ENCODE peak calls at places on chromosomes 6 and 20, in seven cellular contexts. X, J, S, C, T, A and B are unnamed samples.

GRCh38 chr6:125682939-125683338 is 66.5 kb upstream of the HEY2 start:
- DNase-seq in J (no peak), C (no peak), T (no peak), A (no peak), X (no peak), S (no peak), B (no peak)

GRCh38 chr6:75932067-75932466 is 140.4 kb downstream of the IMPG1 start:
- DNase-seq in S (no peak), T (peak), X (peak), C (no peak), A (peak), J (peak), B (peak)

GRCh38 chr6:55449219-55449618 is 122.0 kb downstream of the GFRAL start:
- DNase-seq in X (peak), C (no peak), A (no peak), S (no peak), J (no peak), T (no peak), B (no peak)

GRCh38 chr6:168959696-168960095 is 293.9 kb downstream of the THBS2 start:
- DNase-seq in S (no peak), A (no peak), J (no peak), C (no peak), T (no peak), X (no peak), B (no peak)

GRCh38 chr6:9360881-9361280 is 925.5 kb upstream of the SLC35B3 start:
- DNase-seq in J (no peak), T (no peak), X (no peak), A (no peak), S (no peak), C (no peak), B (no peak)

GRCh38 chr20:22716824-22717351 is 132.5 kb upstream of the FOXA2 start:
- DNase-seq in C (no peak), A (no peak), S (no peak), T (no peak), J (no peak), X (no peak), B (no peak)

GRCh38 chr6:6723316-6723715 is 134.8 kb downstream of the LY86 start:
- DNase-seq in J (no peak), S (no peak), T (no peak), X (no peak), C (no peak), A (no peak), B (no peak)

GRCh38 chr20:12395404-12396159 is 477.9 kb downstream of the BTBD3 start:
- DNase-seq in S (no peak), A (no peak), T (no peak), J (no peak), C (no peak), X (no peak), B (no peak)

GRCh38 chr6:72798196-72798595 is 176.3 kb downstream of the KCNQ5 start:
- DNase-seq in T (no peak), X (no peak), C (no peak), S (no peak), J (no peak), A (no peak), B (no peak)

GRCh38 chr6:29737707-29738630 is 14.7 kb downstream of the HLA-F start:
- DNase-seq in S (no peak), T (peak), J (peak), A (peak), C (no peak), X (peak), B (peak)

GRCh38 chr6:4707011-4707410 is 69.2 kb upstream of the CDYL start:
- DNase-seq in T (no peak), J (no peak), A (no peak), X (peak), C (no peak), S (no peak), B (no peak)

GRCh38 chr6:136330634-136331033 is 41.0 kb upstream of the BCLAF1 start:
- DNase-seq in X (no peak), T (no peak), J (no peak), A (no peak), S (no peak), C (no peak), B (no peak)

GRCh38 chr20:17841751-17842191 is 126.8 kb downstream of the SNX5 start:
- DNase-seq in J (no peak), T (no peak), S (no peak), C (no peak), X (no peak), A (no peak), B (no peak)

GRCh38 chr6:153493501-153493900 is 362.4 kb upstream of the RGS17 start:
- DNase-seq in C (no peak), X (no peak), A (no peak), S (no peak), T (no peak), J (no peak), B (no peak)

GRCh38 chr20:35954907-35955251 is 577 bp upstream of the SCAND1 start:
- DNase-seq in C (no peak), J (no peak), A (peak), X (no peak), T (no peak), S (no peak), B (no peak)

GRCh38 chr20:23995905-23996666 is 7.5 kb upstream of the GGTLC1 start:
- DNase-seq in T (peak), A (peak), J (peak), S (peak), C (no peak), X (peak), B (peak)

GRCh38 chr20:33202451-33202850 is 14.7 kb upstream of the BPIFA3 start:
- DNase-seq in S (no peak), T (no peak), X (no peak), A (no peak), C (no peak), J (no peak), B (no peak)

GRCh38 chr6:158500016-158500735 is 59.7 kb upstream of the TMEM181 start:
- DNase-seq in J (no peak), C (no peak), A (no peak), X (peak), S (no peak), T (no peak), B (no peak)

GRCh38 chr6:132115714-132116366 is 164.7 kb upstream of the CCN2 start:
- DNase-seq in A (no peak), T (no peak), C (no peak), S (no peak), X (peak), J (no peak), B (no peak)

GRCh38 chr20:846894-847278 is 13.4 kb downstream of the FAM110A start:
- DNase-seq in J (no peak), T (no peak), A (no peak), C (no peak), X (no peak), S (no peak), B (no peak)

GRCh38 chr6:106525111-106525884 is 104.0 kb downstream of the RTN4IP1 start:
- DNase-seq in S (no peak), A (no peak), T (no peak), J (no peak), X (no peak), C (no peak), B (no peak)

GRCh38 chr6:30912746-30913520 is 1.1 kb upstream of the VARS2 start:
- DNase-seq in C (no peak), A (no peak), J (no peak), X (no peak), T (no peak), S (no peak), B (no peak)

GRCh38 chr6:159311618-159312017 is 142.4 kb downstream of the FNDC1 start:
- DNase-seq in T (no peak), C (no peak), S (no peak), J (no peak), A (no peak), X (peak), B (no peak)

GRCh38 chr6:160667854-160668481 is 3.9 kb upstream of the LPA start:
- DNase-seq in S (peak), J (peak), C (peak), A (peak), T (peak), X (peak), B (peak)

GRCh38 chr20:45959126-45959525 is 12.9 kb downstream of the ZNF335 start:
- DNase-seq in S (no peak), T (no peak), A (no peak), X (no peak), J (no peak), C (no peak), B (no peak)

GRCh38 chr20:7361321-7361720 is 578.9 kb downstream of the HAO1 start:
- DNase-seq in T (no peak), J (no peak), X (no peak), A (no peak), S (no peak), C (no peak), B (no peak)

GRCh38 chr20:31593221-31594001 is 11.7 kb upstream of the ID1 start:
- DNase-seq in J (peak), S (no peak), A (peak), X (peak), C (no peak), T (peak), B (no peak)

GRCh38 chr20:9035129-9035528 is 33.8 kb upstream of the PLCB4 start:
- DNase-seq in A (no peak), X (no peak), C (no peak), J (peak), T (no peak), S (no peak), B (no peak)

GRCh38 chr6:11771473-11772048 is 7.0 kb downstream of the ADTRP start:
- DNase-seq in S (no peak), X (no peak), T (no peak), C (no peak), A (no peak), J (no peak), B (no peak)

GRCh38 chr6:94045473-94045872 is 626.1 kb upstream of the EPHA7 start:
- DNase-seq in T (no peak), C (no peak), J (no peak), A (no peak), X (no peak), S (no peak), B (no peak)

GRCh38 chr20:12827796-12828406 is 180.9 kb upstream of the SPTLC3 start:
- DNase-seq in A (no peak), J (no peak), T (no peak), S (no peak), C (no peak), X (no peak), B (no peak)

GRCh38 chr6:113306552-113307145 is 550.5 kb upstream of the MARCKS start:
- DNase-seq in J (peak), C (peak), T (peak), A (peak), X (peak), S (peak), B (no peak)

GRCh38 chr6:123841067-123841896 is 37.6 kb downstream of the NKAIN2 start:
- DNase-seq in T (no peak), C (no peak), J (no peak), X (no peak), S (no peak), A (no peak), B (no peak)

GRCh38 chr20:32792316-32792715 is 27.4 kb upstream of the MAPRE1 start:
- DNase-seq in A (peak), J (no peak), C (peak), X (no peak), T (no peak), S (no peak), B (no peak)

GRCh38 chr6:134307074-134307473 is 10.8 kb downstream of the SGK1 start:
- DNase-seq in C (no peak), S (no peak), A (no peak), T (no peak), J (no peak), X (no peak), B (no peak)

GRCh38 chr6:83808926-83809325 is 44.2 kb upstream of the RIPPLY2 start:
- DNase-seq in A (no peak), J (no peak), S (no peak), X (no peak), C (no peak), T (no peak), B (no peak)

DNA sequence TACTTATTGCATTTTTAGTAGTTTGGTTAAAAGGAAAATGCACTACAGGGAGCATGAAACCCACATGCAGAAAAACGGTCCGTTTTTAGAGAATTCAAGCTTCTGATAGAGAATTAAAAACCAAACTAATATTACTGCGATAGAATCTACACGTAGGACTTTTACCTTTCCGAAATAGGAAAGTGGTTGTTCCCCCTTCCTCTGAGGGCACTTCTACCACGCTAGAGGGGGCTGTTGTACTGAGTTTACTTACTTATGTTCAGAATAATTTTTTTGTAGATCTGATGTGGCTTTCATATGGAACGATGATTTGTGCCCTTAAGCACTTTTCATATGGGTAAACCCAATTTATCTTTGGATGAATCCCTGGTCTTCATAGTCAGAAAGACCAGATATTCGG is 264.3 kb upstream of the PLN start:
- DNase-seq in X (peak), S (no peak), J (peak), C (no peak), A (peak), T (peak), B (peak)
- TF ChIP-seq JUND in X (no peak), S (no peak), J (no peak), C (no peak), A (no peak), T (no peak), B (no peak)

DNA sequence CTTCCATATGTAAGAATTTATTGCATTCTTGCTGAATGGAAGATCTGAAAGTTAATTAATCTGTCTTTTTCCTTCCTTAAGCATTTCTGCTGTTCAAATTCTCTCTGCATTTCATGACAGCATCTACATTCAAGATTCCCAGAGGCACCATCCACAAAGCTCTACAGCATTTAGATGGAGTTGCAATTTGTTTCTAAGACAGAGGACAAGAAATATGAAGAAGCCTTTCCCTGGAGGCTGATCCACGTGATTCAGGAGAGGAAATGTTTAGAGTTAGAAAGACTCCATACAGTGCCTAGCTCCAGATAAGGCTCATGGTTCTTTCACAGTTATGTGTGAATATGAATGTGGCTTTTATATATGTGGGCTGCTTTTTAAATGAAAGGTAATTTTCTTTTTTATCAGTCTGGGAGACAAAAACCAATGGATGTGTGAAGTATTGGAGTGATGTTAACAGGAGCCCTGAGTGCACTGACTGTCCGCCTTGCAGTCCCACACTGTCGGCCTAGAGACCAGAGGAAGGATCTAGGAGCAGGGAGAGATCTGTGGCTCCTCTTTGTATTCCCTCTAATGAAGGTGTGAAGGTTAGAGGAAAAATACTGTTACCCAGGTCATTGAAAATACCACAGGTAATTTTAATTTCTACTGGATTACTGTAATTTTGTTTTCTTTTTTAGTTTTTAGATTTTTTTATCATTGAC is 686.6 kb upstream of the GJE1 start:
- DNase-seq in T (no peak), S (no peak), X (no peak), C (no peak), J (no peak), A (no peak), B (no peak)
- TF ChIP-seq JUND in T (no peak), S (no peak), X (no peak), C (no peak), J (no peak), A (no peak), B (no peak)

GRCh38 chr6:116370717-116371383 is at the start of gene DSE:
- DNase-seq in A (no peak), T (peak), C (no peak), X (peak), S (no peak), J (no peak), B (peak)

GRCh38 chr6:116370328-116370716 is 425 bp upstream of the DSE start:
- DNase-seq in S (no peak), A (no peak), T (no peak), C (no peak), X (peak), J (peak), B (no peak)

GRCh38 chr6:116371384-116372209 is 850 bp downstream of the DSE start:
- DNase-seq in T (no peak), X (peak), A (no peak), J (peak), S (peak), C (no peak), B (peak)

GRCh38 chr6:116366740-116367275 is 3.9 kb upstream of the DSE start:
- DNase-seq in A (no peak), J (no peak), C (no peak), S (no peak), X (no peak), T (no peak), B (no peak)

DNA sequence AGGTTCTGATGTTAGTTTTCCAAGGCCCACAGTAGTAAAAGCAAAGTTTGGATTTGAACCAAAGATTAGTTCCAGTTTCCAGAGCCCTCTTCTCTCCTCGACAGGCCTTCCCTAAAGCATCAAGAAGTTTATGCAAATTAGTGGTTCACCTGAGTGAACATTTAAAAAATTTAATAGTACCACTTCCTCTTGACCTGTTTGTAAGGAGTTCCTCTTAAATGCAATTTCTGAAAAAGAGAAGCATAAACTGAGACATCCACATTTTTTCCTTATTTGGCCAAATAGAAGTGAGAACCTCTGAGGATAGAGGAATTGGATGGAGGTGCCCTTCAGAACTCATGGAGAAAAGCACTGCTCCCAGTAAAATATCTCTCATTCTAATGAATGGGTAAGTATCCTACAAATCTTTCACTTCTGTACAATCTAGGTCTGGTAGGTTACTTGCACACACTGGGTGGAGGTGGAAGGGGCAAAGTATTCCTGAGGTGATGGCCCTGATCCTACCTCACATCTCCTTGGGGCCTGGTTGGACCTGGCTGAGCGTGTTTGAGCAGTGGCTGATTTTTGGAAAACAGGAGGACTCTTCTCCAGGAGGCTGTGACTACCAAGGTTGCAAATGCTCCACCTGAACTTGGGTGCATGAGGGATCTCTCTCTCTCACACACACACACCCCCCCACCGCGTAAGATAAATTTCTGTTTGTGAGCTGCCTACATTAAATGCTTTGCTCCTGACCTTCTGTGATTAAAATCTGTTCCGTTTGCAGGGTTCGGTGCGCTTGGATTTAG is 1.0 kb upstream of the DSE start:
- DNase-seq in A (no peak), C (no peak), T (no peak), X (no peak), J (no peak), S (no peak), B (no peak)
- TF ChIP-seq JUND in A (no peak), C (no peak), T (no peak), X (no peak), J (no peak), S (no peak), B (no peak)

GRCh38 chr20:52031206-52031573 is 160.4 kb downstream of the ZFP64 start:
- DNase-seq in A (no peak), T (no peak), S (no peak), X (no peak), C (no peak), J (no peak), B (no peak)

GRCh38 chr20:52035977-52036376 is 155.6 kb downstream of the ZFP64 start:
- DNase-seq in J (no peak), C (no peak), A (no peak), X (no peak), S (no peak), T (no peak), B (no peak)

GRCh38 chr20:52033313-52033712 is 158.3 kb downstream of the ZFP64 start:
- DNase-seq in C (no peak), J (no peak), T (no peak), S (no peak), X (peak), A (no peak), B (no peak)

GRCh38 chr20:52035498-52035897 is 156.1 kb downstream of the ZFP64 start:
- DNase-seq in C (no peak), S (no peak), X (no peak), A (peak), J (no peak), T (no peak), B (no peak)

DNA sequence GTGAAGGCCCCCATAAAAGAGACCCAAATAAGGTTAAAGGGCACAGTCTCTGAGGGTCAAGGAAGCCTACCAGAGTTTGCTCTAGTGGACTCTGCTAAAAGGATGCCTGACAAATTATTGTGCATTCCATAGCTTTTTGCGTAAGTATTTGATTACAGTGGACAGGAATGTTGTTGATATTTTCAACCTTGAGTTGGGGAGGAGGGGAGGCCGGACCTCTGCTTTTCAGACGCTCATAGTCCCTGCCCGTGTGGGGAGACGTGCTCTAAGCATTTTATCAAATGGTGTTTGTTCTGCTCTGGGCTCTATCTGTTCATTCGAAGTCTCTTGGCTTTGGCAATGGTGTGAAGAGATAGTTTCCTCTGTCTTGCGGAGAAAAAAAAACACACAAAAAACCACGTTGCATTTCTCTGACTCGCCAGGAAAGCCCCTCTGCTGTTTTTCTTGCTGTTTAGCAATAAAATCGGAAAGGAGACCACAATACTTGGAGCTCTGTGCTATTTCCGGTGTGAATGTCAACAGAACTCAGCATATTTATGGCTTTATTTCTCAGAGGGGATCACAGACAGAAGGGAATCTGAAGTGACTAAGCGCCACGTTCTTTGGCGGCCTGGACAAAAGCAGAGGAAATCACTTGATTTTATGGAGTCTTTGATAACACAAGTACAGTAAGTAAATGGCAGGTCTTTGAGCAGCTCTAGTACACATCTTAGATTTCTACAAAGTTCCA is 159.8 kb downstream of the ZFP64 start:
- DNase-seq in X (no peak), J (no peak), C (no peak), S (no peak), A (peak), T (no peak), B (no peak)
- TF ChIP-seq JUND in X (no peak), J (no peak), C (no peak), S (no peak), A (no peak), T (no peak), B (no peak)